ENCODE peak calls at places on chromosome 5, in eight cellular contexts. Q, N, D, X, Y, I, H and T are unnamed samples.

GRCh38 chr5:67770431-67771025 is 445.0 kb upstream of the PIK3R1 start:
- DNase-seq in I (peak), D (no peak), Y (peak), X (peak), Q (no peak), N (no peak), H (no peak), T (no peak)

GRCh38 chr5:92019376-92019990 is 636.4 kb upstream of the ARRDC3 start:
- DNase-seq in Q (no peak), Y (no peak), H (peak), X (peak), N (no peak), D (peak), I (no peak), T (no peak)

GRCh38 chr5:155064580-155064979 is 51.0 kb downstream of the KIF4B start:
- DNase-seq in Y (no peak), D (no peak), Q (no peak), X (no peak), H (no peak), I (no peak), N (no peak), T (no peak)

GRCh38 chr5:141681695-141682641 is at the start of gene ARAP3:
- DNase-seq in D (peak), I (peak), X (peak), N (peak), H (peak), Q (peak), Y (peak), T (no peak)

GRCh38 chr5:25516136-25516535 is 871.4 kb upstream of the CDH10 start:
- DNase-seq in Q (no peak), I (no peak), H (no peak), Y (no peak), X (no peak), N (no peak), D (no peak), T (no peak)

GRCh38 chr5:140710899-140711552 is 10.8 kb downstream of the ZMAT2 start:
- DNase-seq in I (peak), X (peak), H (peak), Q (peak), Y (peak), N (peak), D (peak), T (peak)

GRCh38 chr5:20833081-20833627 is 845.2 kb upstream of the CDH18 start:
- DNase-seq in Q (no peak), N (no peak), D (no peak), H (no peak), X (no peak), I (no peak), Y (no peak), T (no peak)

GRCh38 chr5:160333726-160334125 is 21.4 kb upstream of the CCNJL start:
- DNase-seq in H (peak), D (no peak), X (peak), N (no peak), Y (no peak), I (peak), Q (no peak), T (no peak)

GRCh38 chr5:54570923-54571322 is 53.4 kb downstream of the SNX18 start:
- DNase-seq in N (no peak), D (no peak), Y (no peak), I (no peak), Q (no peak), X (peak), H (peak), T (no peak)

GRCh38 chr5:398475-399295 is 44.3 kb upstream of the EXOC3 start:
- DNase-seq in H (no peak), D (no peak), X (no peak), Q (no peak), I (no peak), Y (no peak), N (no peak), T (no peak)

GRCh38 chr5:61683926-61684325 is 351.9 kb downstream of the ZSWIM6 start:
- DNase-seq in N (no peak), D (no peak), H (no peak), Y (no peak), I (no peak), X (no peak), Q (no peak), T (no peak)

GRCh38 chr5:154528005-154528594 is 50.1 kb upstream of the HAND1 start:
- DNase-seq in D (no peak), Y (no peak), I (no peak), H (no peak), Q (no peak), X (no peak), N (no peak), T (no peak)

GRCh38 chr5:180193749-180194375 is 15.1 kb downstream of the RASGEF1C start:
- DNase-seq in X (no peak), Q (no peak), I (no peak), H (no peak), Y (no peak), D (no peak), N (no peak), T (no peak)

GRCh38 chr5:173317091-173317685 is 11.0 kb downstream of the STC2 start:
- DNase-seq in Q (no peak), H (no peak), Y (no peak), D (no peak), X (no peak), N (no peak), I (peak), T (no peak)

GRCh38 chr5:160463775-160464465 is 42.3 kb downstream of the PTTG1 start:
- DNase-seq in H (peak), N (no peak), D (no peak), I (peak), Y (no peak), Q (no peak), X (peak), T (no peak)

GRCh38 chr5:127098246-127098645 is 24.9 kb upstream of the C5orf63 start:
- DNase-seq in N (no peak), D (no peak), I (no peak), H (no peak), Q (no peak), Y (no peak), X (no peak), T (no peak)

GRCh38 chr5:68046445-68046844 is 169.1 kb upstream of the PIK3R1 start:
- DNase-seq in Q (peak), I (peak), X (peak), H (peak), D (peak), Y (no peak), N (peak), T (no peak)

GRCh38 chr5:30390095-30390494 is 803.4 kb upstream of the CDH6 start:
- DNase-seq in N (no peak), I (no peak), H (no peak), Y (no peak), D (no peak), Q (no peak), X (peak), T (no peak)

GRCh38 chr5:55418994-55419991 is 111.5 kb downstream of the MTREX start:
- DNase-seq in Y (no peak), D (no peak), H (peak), X (no peak), I (no peak), N (no peak), Q (no peak), T (no peak)

GRCh38 chr5:75142566-75143136 is 90.3 kb upstream of the GCNT4 start:
- DNase-seq in Y (no peak), X (no peak), N (no peak), I (no peak), Q (no peak), H (no peak), D (no peak), T (no peak)

GRCh38 chr5:11273180-11273882 is 512.3 kb upstream of the DAP start:
- DNase-seq in N (no peak), H (no peak), D (no peak), X (no peak), Y (no peak), I (no peak), Q (no peak), T (no peak)

GRCh38 chr5:165809914-165810313 is 2304.5 kb downstream of the MAT2B start:
- DNase-seq in H (no peak), Y (no peak), N (no peak), Q (no peak), X (no peak), D (no peak), I (no peak), T (no peak)

GRCh38 chr5:126119894-126120442 is 303.2 kb upstream of the GRAMD2B start:
- DNase-seq in I (no peak), H (peak), Y (no peak), D (no peak), Q (no peak), N (no peak), X (no peak), T (no peak)

GRCh38 chr5:58411372-58411771 is 48.5 kb downstream of the PLK2 start:
- DNase-seq in D (no peak), I (peak), Q (no peak), H (no peak), Y (no peak), N (no peak), X (peak), T (no peak)

GRCh38 chr5:160363122-160363521 is 7.3 kb downstream of the C1QTNF2 start:
- DNase-seq in H (peak), I (no peak), Q (no peak), Y (no peak), D (no peak), N (no peak), X (no peak), T (no peak)

GRCh38 chr5:79640571-79641055 is 28.4 kb downstream of the TENT2 start:
- DNase-seq in Y (no peak), Q (no peak), N (no peak), I (no peak), X (no peak), H (no peak), D (no peak), T (no peak)

GRCh38 chr5:33997331-33997983 is 10.4 kb downstream of the AMACR start:
- DNase-seq in N (peak), X (peak), D (peak), H (peak), Y (peak), I (peak), Q (peak), T (no peak)

GRCh38 chr5:112957970-112958773 is 18.4 kb upstream of the DCP2 start:
- DNase-seq in Q (no peak), X (peak), D (peak), N (peak), I (peak), Y (peak), H (peak), T (no peak)

DNA sequence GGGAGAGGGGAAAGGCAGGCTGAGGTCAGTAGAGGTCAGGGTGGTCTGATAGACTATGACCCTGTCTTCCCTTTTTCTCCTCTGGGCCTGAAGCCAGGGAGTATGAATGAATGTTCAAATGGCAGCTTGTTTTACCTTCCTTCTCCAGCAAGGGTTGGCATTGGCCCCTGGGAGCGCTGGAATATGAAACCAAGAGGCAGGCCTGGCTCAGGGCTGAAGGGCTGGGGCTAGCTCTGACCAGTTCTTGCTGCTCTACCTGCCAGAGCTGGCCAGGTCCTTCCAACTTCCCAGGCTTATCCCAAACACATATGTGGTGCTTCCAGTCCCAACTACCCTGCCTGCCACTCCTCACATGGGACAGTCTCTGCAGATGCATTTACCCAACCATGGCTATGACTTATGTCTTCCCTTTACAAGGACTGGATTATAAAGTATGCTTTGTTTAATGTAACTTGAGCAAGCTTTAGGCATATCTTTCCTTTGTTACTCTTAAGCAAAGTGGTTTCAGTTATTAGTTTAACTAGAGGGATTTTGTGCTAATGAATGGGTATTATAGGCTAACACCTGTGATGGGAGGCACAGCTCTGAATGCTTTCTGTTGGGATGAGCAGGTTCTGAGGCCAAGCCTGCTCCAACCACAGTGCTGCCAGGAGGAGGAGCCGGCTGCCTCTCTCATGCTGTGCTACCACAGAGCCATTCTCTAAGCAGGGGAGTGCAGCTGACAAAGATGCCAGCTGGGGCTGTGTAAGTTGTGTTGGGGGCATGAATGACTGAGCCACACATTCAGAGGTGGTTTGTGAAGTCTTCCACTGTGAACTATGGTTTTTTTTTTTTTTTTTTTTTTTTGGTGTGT is 6.1 kb downstream of the CCNI2 start:
- DNase-seq in N (no peak), X (peak), D (no peak), I (no peak), Q (no peak), Y (peak), H (peak), T (no peak)
- TF ChIP-seq CTCF in N (no peak), X (peak), D (no peak), I (no peak), Q (peak), Y (no peak), H (no peak), T (no peak)

DNA sequence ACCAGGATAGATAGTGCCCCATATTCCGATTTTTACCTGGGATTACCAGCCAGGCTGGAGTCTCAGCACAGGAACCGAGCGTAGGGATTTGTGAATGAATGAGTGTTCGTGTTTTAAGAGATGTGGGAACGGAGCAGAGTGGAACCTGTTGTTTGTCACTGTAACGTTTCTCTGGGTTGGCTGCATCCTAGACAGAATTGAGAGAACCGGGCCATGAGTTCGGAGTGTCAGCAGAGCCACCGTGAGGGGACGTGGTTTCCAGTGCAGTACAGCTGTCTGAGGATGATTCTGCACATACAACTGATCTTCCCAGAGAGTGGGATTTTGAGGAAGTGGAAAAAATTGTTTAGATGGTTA is 1.2 kb downstream of the PDE8B start:
- DNase-seq in I (no peak), Q (no peak), N (no peak), Y (no peak), D (no peak), X (peak), H (no peak), T (no peak)
- H3K4me3 ChIP-seq in I (no peak), Q (peak), N (no peak), Y (no peak), D (no peak), X (no peak), H (no peak), T (no peak)

DNA sequence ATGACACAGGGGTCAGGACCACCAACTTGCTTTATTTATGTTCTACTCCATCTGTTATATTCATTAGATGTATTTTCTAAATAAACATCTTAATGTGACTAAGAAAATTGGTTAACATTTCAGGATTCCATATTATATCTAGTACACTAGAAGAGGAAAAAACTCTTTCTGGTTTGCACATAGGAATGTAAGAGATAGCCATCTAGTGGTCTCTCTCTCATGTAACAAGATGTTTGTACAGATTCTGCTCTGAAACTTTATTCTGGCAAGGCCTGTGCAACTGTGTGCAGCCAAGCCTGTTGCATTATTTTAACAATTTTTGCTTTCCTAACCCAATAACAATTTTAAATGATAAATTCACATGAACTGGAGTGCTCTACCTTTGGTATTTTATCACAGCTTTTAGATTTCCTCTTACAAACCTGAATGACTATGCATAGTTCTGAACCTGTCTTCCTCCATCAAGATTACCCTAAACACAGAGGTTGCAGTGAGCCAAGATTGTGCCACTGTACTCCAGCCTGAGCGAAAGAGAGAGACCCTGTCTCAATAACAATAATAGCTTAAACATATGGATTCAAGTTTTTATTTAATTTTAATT is 148.1 kb downstream of the GIN1 start:
- DNase-seq in I (no peak), Q (no peak), H (peak), D (peak), X (peak), Y (no peak), N (no peak), T (no peak)
- TF ChIP-seq CTCF in I (peak), Q (peak), H (peak), D (peak), X (peak), Y (no peak), N (peak), T (peak)

GRCh38 chr5:142982821-142983200 is 212.6 kb downstream of the ARHGAP26 start:
- DNase-seq in N (no peak), Q (no peak), X (no peak), Y (no peak), D (no peak), I (no peak), H (no peak), T (no peak)

GRCh38 chr5:142981475-142981874 is 211.3 kb downstream of the ARHGAP26 start:
- DNase-seq in N (no peak), X (no peak), H (no peak), Y (no peak), I (no peak), D (no peak), Q (no peak), T (no peak)

GRCh38 chr5:142984016-142984415 is 213.8 kb downstream of the ARHGAP26 start:
- DNase-seq in H (peak), X (peak), N (no peak), D (no peak), I (no peak), Y (no peak), Q (no peak), T (no peak)

GRCh38 chr5:142984525-142984924 is 214.3 kb downstream of the ARHGAP26 start:
- DNase-seq in Y (no peak), D (no peak), H (no peak), X (no peak), I (no peak), Q (no peak), N (no peak), T (no peak)

DNA sequence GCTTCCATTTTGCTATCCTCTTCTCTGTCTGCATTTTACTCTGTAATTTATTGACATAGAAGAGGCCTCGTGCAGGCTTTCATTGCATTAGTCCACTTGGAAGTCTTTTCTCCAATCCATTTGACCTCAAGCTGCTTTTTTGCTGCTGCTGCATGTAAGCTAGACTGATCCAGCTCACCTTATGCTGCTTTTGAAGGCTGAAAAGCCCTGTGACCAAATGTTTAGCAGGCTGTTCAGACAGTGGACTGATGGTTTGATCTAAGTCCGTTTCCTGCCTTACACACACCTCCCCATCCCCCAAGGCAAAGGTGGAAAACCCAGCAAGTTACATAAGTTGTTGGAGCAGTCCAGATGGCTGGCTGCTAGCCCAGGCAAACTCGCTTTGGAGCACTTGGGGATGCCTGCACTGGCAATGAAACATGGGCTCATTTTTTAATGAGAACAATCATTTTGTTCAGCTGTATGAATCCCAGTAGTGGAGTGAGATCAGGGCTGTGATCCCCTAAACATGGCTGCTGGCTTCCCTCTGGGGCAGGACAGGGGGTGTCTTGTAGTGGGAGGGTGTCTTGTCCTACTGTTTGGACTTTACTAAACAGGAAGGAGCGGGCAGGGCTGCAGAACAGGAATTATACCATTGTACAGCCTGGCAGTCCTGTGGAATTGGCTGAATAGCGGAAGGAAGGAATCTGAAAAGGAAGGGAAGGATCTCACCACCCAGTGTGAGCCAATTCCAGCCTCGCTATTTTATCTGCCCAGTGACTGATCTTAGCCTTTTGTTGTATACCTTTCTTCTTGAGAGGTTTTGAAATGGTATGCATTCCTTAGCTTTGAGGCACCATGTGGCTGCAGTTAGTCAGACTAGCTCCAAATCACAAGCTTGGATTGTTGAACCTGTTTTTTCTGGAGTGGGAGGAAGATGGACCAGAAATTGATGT is 212.0 kb downstream of the ARHGAP26 start:
- DNase-seq in N (peak), Q (no peak), I (peak), H (peak), D (no peak), Y (peak), X (peak), T (no peak)
- H3K4me3 ChIP-seq in N (no peak), Q (no peak), I (peak), H (no peak), D (no peak), Y (no peak), X (no peak), T (no peak)

GRCh38 chr5:119207105-119207504 is 136.2 kb downstream of the DMXL1 start:
- DNase-seq in D (no peak), Q (no peak), N (no peak), Y (no peak), X (no peak), H (no peak), I (no peak), T (no peak)

GRCh38 chr5:119212666-119213065 is 141.8 kb downstream of the DMXL1 start:
- DNase-seq in N (no peak), X (no peak), H (no peak), I (no peak), Q (no peak), D (no peak), Y (no peak), T (no peak)

GRCh38 chr5:119217183-119217582 is 138.6 kb upstream of the TNFAIP8 start:
- DNase-seq in N (no peak), D (no peak), I (no peak), H (no peak), Y (no peak), Q (no peak), X (no peak), T (no peak)

GRCh38 chr5:119212026-119212425 is 141.1 kb downstream of the DMXL1 start:
- DNase-seq in Y (no peak), X (no peak), D (no peak), Q (no peak), I (no peak), N (no peak), H (no peak), T (no peak)
- TF ChIP-seq CTCF in Y (no peak), X (no peak), D (no peak), Q (no peak), I (no peak), N (no peak), H (no peak), T (no peak)

GRCh38 chr5:151683444-151683843 is 3.3 kb downstream of the SPARC start:
- DNase-seq in Y (no peak), I (no peak), X (no peak), D (no peak), H (no peak), Q (no peak), N (no peak), T (no peak)

GRCh38 chr5:151682751-151683331 is 3.9 kb downstream of the SPARC start:
- DNase-seq in I (no peak), D (no peak), Y (no peak), H (peak), Q (no peak), N (no peak), X (peak), T (no peak)

GRCh38 chr5:151685749-151686672 is 704 bp downstream of the SPARC start:
- DNase-seq in D (no peak), X (no peak), H (peak), Y (no peak), N (peak), Q (no peak), I (no peak), T (no peak)

GRCh38 chr5:151683936-151684586 is 2.7 kb downstream of the SPARC start:
- DNase-seq in D (no peak), X (no peak), Q (no peak), I (no peak), Y (no peak), H (peak), N (no peak), T (no peak)

GRCh38 chr5:151684690-151685361 is 1.9 kb downstream of the SPARC start:
- DNase-seq in D (no peak), Q (no peak), I (peak), Y (no peak), H (peak), N (peak), X (peak), T (no peak)
- H3K4me3 ChIP-seq in D (no peak), Q (peak), I (no peak), Y (no peak), H (peak), N (peak), X (peak), T (peak)

GRCh38 chr5:149849280-149849985 is 95.2 kb downstream of the PDE6A start:
- DNase-seq in N (no peak), Q (no peak), H (no peak), Y (no peak), I (no peak), D (no peak), X (no peak), T (no peak)
- TF ChIP-seq CTCF in N (no peak), Q (no peak), H (no peak), Y (no peak), I (no peak), D (no peak), X (no peak), T (no peak)